ENCODE peak calls at places on chromosomes 3 and 15, in nine cellular contexts. One of them, this sample, is unnamed.

GRCh38 chr15:77014137-77015081 is 19.5 kb downstream of the PSTPIP1 start:
- DNase-seq in activated naive CD8-positive, alpha-beta T cell treated with anti-CD3 and anti-CD28 coated beads, Interleukin-2, amount 50 U/mL, for 24 hours: peak; percentile 48
- DNase-seq in H9: no peak
- DNase-seq in A549: no peak
- DNase-seq in OCI-LY7: no peak
- DNase-seq in cardiac fibroblast: no peak
- DNase-seq in fibroblast of lung: no peak
- DNase-seq in neuronal stem cell: no peak
- DNase-seq in activated CD4-positive, alpha-beta T cell treated with anti-CD3 and anti-CD28 coated beads, Interleukin-2, amount 50 U/mL, for 24 hours: no peak
- DNase-seq in this sample: no peak

GRCh38 chr3:152388631-152389030 is 119.9 kb downstream of the MBNL1 start:
- DNase-seq in OCI-LY7: no peak
- DNase-seq in cardiac fibroblast: no peak
- DNase-seq in neuronal stem cell: no peak
- DNase-seq in A549: no peak
- DNase-seq in fibroblast of lung: no peak
- DNase-seq in H9: no peak
- DNase-seq in activated CD4-positive, alpha-beta T cell treated with anti-CD3 and anti-CD28 coated beads, Interleukin-2, amount 50 U/mL, for 24 hours: no peak
- DNase-seq in activated naive CD8-positive, alpha-beta T cell treated with anti-CD3 and anti-CD28 coated beads, Interleukin-2, amount 50 U/mL, for 24 hours: no peak
- DNase-seq in this sample: no peak

GRCh38 chr3:52894756-52895155 is 2.6 kb downstream of the STIMATE start:
- DNase-seq in neuronal stem cell: no peak
- DNase-seq in OCI-LY7: no peak
- DNase-seq in A549: no peak
- DNase-seq in cardiac fibroblast: no peak
- DNase-seq in activated naive CD8-positive, alpha-beta T cell treated with anti-CD3 and anti-CD28 coated beads, Interleukin-2, amount 50 U/mL, for 24 hours: no peak
- DNase-seq in H9: no peak
- DNase-seq in activated CD4-positive, alpha-beta T cell treated with anti-CD3 and anti-CD28 coated beads, Interleukin-2, amount 50 U/mL, for 24 hours: no peak
- DNase-seq in fibroblast of lung: no peak
- DNase-seq in this sample: no peak

GRCh38 chr3:128051459-128051836 is 789 bp upstream of the SEC61A1 start:
- DNase-seq in activated CD4-positive, alpha-beta T cell treated with anti-CD3 and anti-CD28 coated beads, Interleukin-2, amount 50 U/mL, for 24 hours: no peak
- DNase-seq in cardiac fibroblast: peak; percentile 30
- DNase-seq in neuronal stem cell: peak; percentile 20
- DNase-seq in fibroblast of lung: no peak
- DNase-seq in H9: no peak
- DNase-seq in activated naive CD8-positive, alpha-beta T cell treated with anti-CD3 and anti-CD28 coated beads, Interleukin-2, amount 50 U/mL, for 24 hours: no peak
- DNase-seq in OCI-LY7: no peak
- DNase-seq in A549: peak; percentile 18
- DNase-seq in this sample: no peak

GRCh38 chr15:64507293-64507802 is 47.0 kb downstream of the ZNF609 start:
- DNase-seq in neuronal stem cell: no peak
- DNase-seq in activated naive CD8-positive, alpha-beta T cell treated with anti-CD3 and anti-CD28 coated beads, Interleukin-2, amount 50 U/mL, for 24 hours: peak; percentile 39
- DNase-seq in A549: no peak
- DNase-seq in OCI-LY7: peak; percentile 62
- DNase-seq in activated CD4-positive, alpha-beta T cell treated with anti-CD3 and anti-CD28 coated beads, Interleukin-2, amount 50 U/mL, for 24 hours: no peak
- DNase-seq in cardiac fibroblast: peak; percentile 73
- DNase-seq in fibroblast of lung: peak; percentile 89
- DNase-seq in H9: no peak
- DNase-seq in this sample: peak; percentile 35

GRCh38 chr15:100844167-100844566 is 35.5 kb upstream of the ALDH1A3 start:
- DNase-seq in activated naive CD8-positive, alpha-beta T cell treated with anti-CD3 and anti-CD28 coated beads, Interleukin-2, amount 50 U/mL, for 24 hours: no peak
- DNase-seq in OCI-LY7: no peak
- DNase-seq in H9: no peak
- DNase-seq in cardiac fibroblast: no peak
- DNase-seq in fibroblast of lung: no peak
- DNase-seq in activated CD4-positive, alpha-beta T cell treated with anti-CD3 and anti-CD28 coated beads, Interleukin-2, amount 50 U/mL, for 24 hours: no peak
- DNase-seq in A549: no peak
- DNase-seq in neuronal stem cell: no peak
- DNase-seq in this sample: no peak

GRCh38 chr3:183122257-183122932 is 23.1 kb upstream of the MCCC1 start:
- DNase-seq in fibroblast of lung: peak; percentile 85
- DNase-seq in neuronal stem cell: no peak
- DNase-seq in H9: no peak
- DNase-seq in OCI-LY7: peak; percentile 70
- DNase-seq in activated CD4-positive, alpha-beta T cell treated with anti-CD3 and anti-CD28 coated beads, Interleukin-2, amount 50 U/mL, for 24 hours: no peak
- DNase-seq in activated naive CD8-positive, alpha-beta T cell treated with anti-CD3 and anti-CD28 coated beads, Interleukin-2, amount 50 U/mL, for 24 hours: no peak
- DNase-seq in cardiac fibroblast: peak; percentile 87
- DNase-seq in A549: peak; percentile 26
- DNase-seq in this sample: no peak

GRCh38 chr3:129352650-129353588 is 74.2 kb downstream of the HMCES start:
- DNase-seq in neuronal stem cell: no peak
- DNase-seq in activated naive CD8-positive, alpha-beta T cell treated with anti-CD3 and anti-CD28 coated beads, Interleukin-2, amount 50 U/mL, for 24 hours: no peak
- DNase-seq in OCI-LY7: no peak
- DNase-seq in A549: no peak
- DNase-seq in H9: no peak
- DNase-seq in fibroblast of lung: no peak
- DNase-seq in cardiac fibroblast: peak; percentile 23
- DNase-seq in activated CD4-positive, alpha-beta T cell treated with anti-CD3 and anti-CD28 coated beads, Interleukin-2, amount 50 U/mL, for 24 hours: no peak
- DNase-seq in this sample: no peak

GRCh38 chr15:64842099-64842940 is 605 bp downstream of the PLEKHO2 start:
- DNase-seq in H9: no peak
- DNase-seq in A549: peak; percentile 29
- DNase-seq in fibroblast of lung: no peak
- DNase-seq in activated naive CD8-positive, alpha-beta T cell treated with anti-CD3 and anti-CD28 coated beads, Interleukin-2, amount 50 U/mL, for 24 hours: peak; percentile 31
- DNase-seq in cardiac fibroblast: peak; percentile 52
- DNase-seq in activated CD4-positive, alpha-beta T cell treated with anti-CD3 and anti-CD28 coated beads, Interleukin-2, amount 50 U/mL, for 24 hours: peak; percentile 14
- DNase-seq in neuronal stem cell: no peak
- DNase-seq in OCI-LY7: peak; percentile 44
- DNase-seq in this sample: peak; percentile 24

This sample was measured in endothelial cell.